ENCODE peak calls at places on chromosomes 4 and X, in four cellular contexts. S is H1, H is HepG2, C is GM12878. W is an unnamed sample.

GRCh38 chr4:30948653-30949052 is 228.5 kb downstream of the PCDH7 start:
- DNase-seq in C (no peak), H (no peak), S (no peak), W (no peak)

GRCh38 chr4:179465131-179465797 is 2023.0 kb upstream of the AGA start:
- DNase-seq in H (no peak), C (no peak), S (peak; percentile 17), W (no peak)

GRCh38 chr4:168511780-168512467 is 15.1 kb downstream of the PALLD start:
- DNase-seq in S (no peak), H (no peak), C (no peak), W (no peak)

GRCh38 chr4:34193451-34194154 is 2050.7 kb downstream of the ARAP2 start:
- DNase-seq in H (no peak), C (no peak), S (no peak), W (no peak)

GRCh38 chrX:147476008-147476407 is 435.7 kb upstream of the FMR1 start:
- DNase-seq in S (no peak), C (no peak), H (peak; percentile 4), W (peak; percentile 3)

GRCh38 chr4:144899393-144899792 is 198.6 kb downstream of the ANAPC10 start:
- DNase-seq in S (no peak), H (no peak), C (no peak), W (no peak)

GRCh38 chr4:54547299-54548097 is 110.3 kb upstream of the KIT start:
- DNase-seq in C (peak; percentile 19), S (no peak), H (no peak), W (peak; percentile 24)

GRCh38 chrX:150502091-150502490 is 66.3 kb upstream of the MTM1 start:
- DNase-seq in C (no peak), S (no peak), H (no peak), W (no peak)

GRCh38 chr4:113584407-113585150 is 177.0 kb downstream of the CAMK2D start:
- DNase-seq in C (no peak), H (no peak), S (no peak), W (peak; percentile 27)

GRCh38 chr4:167143018-167143417 is 91.3 kb downstream of the SPOCK3 start:
- DNase-seq in S (no peak), H (no peak), C (no peak), W (no peak)

GRCh38 chr4:74659576-74660411 is 134.5 kb downstream of the BTC start:
- DNase-seq in S (no peak), C (no peak), H (peak; percentile 92), W (peak; percentile 23)

GRCh38 chr4:107870916-107871786 is 46.4 kb downstream of the SGMS2 start:
- DNase-seq in H (peak; percentile 14), S (no peak), C (no peak), W (no peak)

GRCh38 chr4:163609046-163609445 is 114.6 kb downstream of the TMA16 start:
- DNase-seq in H (no peak), S (no peak), C (no peak), W (no peak)

GRCh38 chr4:147542229-147542990 is 61.5 kb downstream of the EDNRA start:
- DNase-seq in S (no peak), C (no peak), H (no peak), W (no peak)

GRCh38 chrX:145843196-145843595 is 25.6 kb downstream of the SLITRK2 start:
- DNase-seq in H (no peak), C (no peak), S (no peak), W (no peak)

GRCh38 chrX:153055827-153056748 is at the start of gene PNMA3:
- DNase-seq in C (no peak), S (no peak), H (no peak), W (peak; percentile 36)

GRCh38 chr4:10866691-10867090 is 182.1 kb upstream of the CLNK start:
- DNase-seq in C (no peak), S (no peak), H (no peak), W (no peak)

GRCh38 chr4:51853027-51853682 is 10.2 kb downstream of the DCUN1D4 start:
- DNase-seq in H (peak; percentile 71), C (no peak), S (no peak), W (no peak)

GRCh38 chrX:10902001-10902400 is 209.1 kb upstream of the HCCS start:
- DNase-seq in H (peak; percentile 55), C (no peak), S (no peak), W (no peak)

GRCh38 chr4:132123870-132124623 is 1025.0 kb upstream of the PCDH10 start:
- DNase-seq in S (no peak), H (no peak), C (peak; percentile 25), W (peak; percentile 9)

GRCh38 chr4:169348541-169348940 is 77.8 kb upstream of the SH3RF1 start:
- DNase-seq in H (no peak), S (no peak), C (no peak), W (no peak)

GRCh38 chr4:6641971-6642320 is 1.5 kb downstream of the MRFAP1 start:
- DNase-seq in H (no peak), C (no peak), S (no peak), W (no peak)

GRCh38 chr4:90745176-90745575 is 618.0 kb downstream of the CCSER1 start:
- DNase-seq in C (no peak), H (no peak), S (no peak), W (no peak)

GRCh38 chrX:18995216-18995615 is 11.3 kb upstream of the PHKA2 start:
- DNase-seq in H (peak; percentile 47), S (no peak), C (no peak), W (no peak)

GRCh38 chr4:10521386-10521785 is 64.2 kb upstream of the ZNF518B start:
- DNase-seq in H (no peak), S (no peak), C (no peak), W (no peak)

GRCh38 chrX:22163306-22163705 is 109.4 kb upstream of the CBLL2 start:
- DNase-seq in S (no peak), H (no peak), C (no peak), W (no peak)

GRCh38 chr4:743463-744211 is 38.0 kb downstream of the PCGF3 start:
- DNase-seq in C (no peak), H (no peak), S (no peak), W (no peak)
- TF ChIP-seq BRCA1 in C (no peak), H (no peak), S (no peak), W (no peak)

DNA sequence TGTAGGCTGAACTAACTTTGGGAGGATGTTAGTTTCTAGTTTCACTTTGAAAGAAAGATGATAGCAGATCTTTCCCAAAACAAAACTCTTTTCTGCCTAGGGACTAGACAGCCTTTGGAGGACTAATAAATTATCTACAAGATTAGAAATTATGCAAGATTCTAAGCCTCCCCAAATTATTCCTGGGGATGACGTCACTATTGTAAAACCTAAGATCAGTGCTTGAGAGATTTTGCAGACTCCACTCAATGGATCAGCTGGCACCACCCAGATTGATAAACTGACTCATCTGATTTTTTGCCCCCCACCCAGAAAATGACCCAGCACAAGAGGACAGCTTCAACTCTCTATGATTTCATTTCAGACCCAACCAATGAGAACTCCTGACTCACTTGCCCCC is 1057.9 kb upstream of the DIAPH2 start:
- DNase-seq in H (no peak), C (no peak), S (no peak), W (no peak)
- TF ChIP-seq RAD21 in H (no peak), C (no peak), S (no peak), W (no peak)

DNA sequence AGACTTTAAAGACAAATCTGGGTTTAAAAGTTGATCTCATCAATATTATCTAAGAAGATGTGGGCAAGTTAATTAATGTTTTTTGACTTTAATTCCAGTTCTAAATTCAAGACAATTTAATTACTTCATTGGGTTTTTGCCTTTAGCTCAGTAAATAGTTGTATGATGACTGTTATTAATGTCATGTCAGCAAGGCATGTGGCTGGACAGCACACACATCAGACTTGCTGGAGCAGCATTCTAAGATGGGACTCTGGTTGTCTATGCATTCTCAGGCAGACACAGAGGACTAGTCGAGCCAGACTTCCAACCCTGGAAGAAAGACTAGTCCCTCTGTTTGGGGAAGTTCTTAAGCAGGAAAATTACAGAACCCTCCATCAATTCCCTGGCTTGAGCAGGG is 180.7 kb upstream of the GK2 start:
- DNase-seq in S (no peak), C (no peak), H (no peak), W (no peak)
- TF ChIP-seq BRCA1 in S (no peak), C (no peak), H (no peak), W (no peak)

DNA sequence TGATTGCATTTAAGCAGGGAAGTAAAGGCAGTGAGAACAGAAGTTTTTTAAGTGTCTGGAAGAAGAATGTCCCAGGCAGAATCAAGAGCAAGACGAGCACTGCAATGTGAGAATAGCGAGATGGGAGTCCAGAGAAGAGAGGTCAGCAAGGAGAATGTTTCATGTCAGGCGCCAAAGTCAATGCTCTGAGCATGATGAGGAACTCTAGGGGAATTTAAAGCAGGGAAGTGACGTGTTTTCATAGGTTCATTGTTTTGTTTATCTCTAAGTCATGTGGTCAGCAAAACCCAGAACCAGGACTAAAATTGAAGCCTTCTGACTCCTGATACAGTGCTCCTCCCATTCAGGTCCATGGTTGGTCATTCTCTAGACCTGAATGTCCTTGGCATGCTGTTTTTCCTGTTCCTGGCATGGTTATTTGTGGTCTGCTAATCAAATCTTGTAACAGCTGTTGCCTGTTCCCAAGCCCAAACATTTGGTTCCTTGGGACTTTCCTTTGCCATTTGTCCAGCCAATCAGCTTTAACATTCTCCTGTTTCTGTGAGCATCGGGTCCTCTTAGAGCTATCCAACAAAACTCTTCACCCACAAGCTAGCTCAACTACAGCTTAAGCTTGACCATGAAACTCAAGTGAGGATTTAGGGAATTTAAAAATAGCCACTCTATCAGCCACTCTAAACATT is 37.7 kb downstream of the PTCHD1 start:
- DNase-seq in H (no peak), C (no peak), S (no peak), W (no peak)
- TF ChIP-seq RAD21 in H (no peak), C (no peak), S (no peak), W (no peak)

W was measured in K562.